ENCODE peak calls at places on chromosomes 7 and 10, in seven cellular contexts. A is Caco-2; D is tibial nerve; J is psoas muscle; E is IMR-90; K is tibial artery; C is CD8-positive, alpha-beta T cell. M is an unnamed sample. For H3K27me3, the result is how much of the 10 kb centered on the place peaks cover.

GRCh38 chr7:30224511-30225031 is 59.8 kb upstream of the ZNRF2 start:
- DNase-seq in K (no peak), E (peak), J (no peak), C (no peak), A (no peak), D (no peak), M (peak)

GRCh38 chr7:18458830-18459229 is 36.7 kb upstream of the HDAC9 start:
- DNase-seq in K (no peak), D (no peak), J (peak), A (no peak), C (no peak), E (no peak), M (no peak)

GRCh38 chr10:118798186-118798811 is 43.5 kb upstream of the CACUL1 start:
- DNase-seq in C (no peak), D (no peak), K (peak), A (no peak), J (no peak), E (no peak), M (no peak)

GRCh38 chr10:121187375-121187774 is 336.2 kb downstream of the WDR11 start:
- DNase-seq in E (no peak), A (no peak), J (no peak), K (no peak), C (no peak), D (no peak), M (no peak)

GRCh38 chr7:29607889-29608288 is 44.3 kb downstream of the PRR15 start:
- DNase-seq in K (no peak), C (no peak), A (no peak), J (no peak), E (no peak), D (no peak), M (no peak)

GRCh38 chr10:97774811-97775294 is 3.1 kb upstream of the SFRP5 start:
- DNase-seq in E (no peak), K (no peak), J (no peak), C (no peak), A (no peak), D (no peak), M (no peak)

GRCh38 chr10:110226555-110226925 is 19.1 kb downstream of the MXI1 start:
- DNase-seq in K (peak), E (peak), D (peak), A (peak), J (peak), C (peak), M (peak)

GRCh38 chr7:108102913-108103312 is 27.2 kb downstream of the LAMB4 start:
- DNase-seq in E (no peak), A (peak), C (no peak), D (no peak), J (no peak), K (no peak), M (no peak)

GRCh38 chr10:94230134-94230785 is 132.5 kb downstream of the NOC3L start:
- DNase-seq in D (no peak), J (no peak), A (no peak), E (no peak), C (no peak), K (no peak), M (no peak)

GRCh38 chr7:39952791-39953190 is 2.7 kb downstream of the CDK13 start:
- DNase-seq in K (no peak), C (no peak), J (no peak), E (peak), A (no peak), D (no peak), M (no peak)

GRCh38 chr7:89104748-89105685 is 309.5 kb upstream of the TEX47 start:
- DNase-seq in E (no peak), A (no peak), J (no peak), K (no peak), C (no peak), D (no peak), M (no peak)

GRCh38 chr7:151276651-151277590 is 28.4 kb upstream of the SMARCD3 start:
- DNase-seq in E (peak), K (no peak), D (peak), C (peak), A (peak), J (peak), M (peak)

GRCh38 chr10:77431209-77431611 is 206.4 kb downstream of the KCNMA1 start:
- DNase-seq in J (no peak), D (no peak), K (no peak), E (no peak), C (no peak), A (peak), M (no peak)

GRCh38 chr10:10510179-10510578 is 507.5 kb upstream of the CELF2 start:
- DNase-seq in C (no peak), E (no peak), A (no peak), J (no peak), K (no peak), D (no peak), M (no peak)

GRCh38 chr7:142879060-142879459 is 6.5 kb downstream of the TRPV6 start:
- DNase-seq in J (no peak), C (no peak), A (no peak), K (no peak), D (no peak), E (no peak), M (no peak)

GRCh38 chr7:121266307-121266894 is 62.4 kb upstream of the WNT16 start:
- DNase-seq in D (no peak), E (no peak), K (no peak), C (no peak), J (no peak), A (no peak), M (no peak)

GRCh38 chr7:43647772-43648643 is 65.1 kb downstream of the STK17A start:
- DNase-seq in K (peak), D (peak), C (peak), J (peak), A (no peak), E (peak), M (peak)

GRCh38 chr7:29127527-29127926 is 18.8 kb downstream of the CPVL start:
- DNase-seq in C (no peak), K (no peak), E (no peak), A (no peak), J (no peak), D (no peak), M (no peak)

GRCh38 chr10:18681366-18681765 is 22.1 kb downstream of the ARL5B start:
- DNase-seq in K (no peak), J (no peak), E (peak), A (no peak), D (no peak), C (no peak), M (no peak)

GRCh38 chr7:157976406-157976805 is 611.2 kb downstream of the PTPRN2 start:
- DNase-seq in K (peak), D (no peak), E (no peak), C (no peak), J (no peak), A (no peak), M (no peak)

GRCh38 chr7:47337531-47337930 is 244.4 kb downstream of the TNS3 start:
- DNase-seq in K (no peak), E (no peak), C (no peak), J (no peak), D (no peak), A (no peak), M (no peak)

GRCh38 chr10:58857251-58857650 is 319.2 kb upstream of the PHYHIPL start:
- DNase-seq in K (no peak), D (no peak), C (no peak), J (no peak), A (no peak), E (no peak), M (no peak)

GRCh38 chr7:102450242-102450641 is 14.4 kb downstream of the ALKBH4 start:
- DNase-seq in A (no peak), E (no peak), D (no peak), J (no peak), K (no peak), C (peak), M (no peak)

GRCh38 chr7:42198296-42198695 is 38.7 kb downstream of the GLI3 start:
- DNase-seq in C (no peak), J (no peak), K (no peak), A (no peak), E (no peak), D (no peak), M (no peak)

GRCh38 chr10:72009430-72010081 is 45.4 kb downstream of the CHST3 start:
- DNase-seq in D (peak), E (peak), C (no peak), A (no peak), K (peak), J (peak), M (no peak)

GRCh38 chr7:24063721-24064120 is 220.3 kb upstream of the NPY start:
- DNase-seq in E (no peak), A (no peak), K (no peak), D (no peak), J (no peak), C (no peak), M (no peak)

GRCh38 chr7:19353158-19353557 is 207.9 kb upstream of the FERD3L start:
- DNase-seq in K (no peak), A (no peak), J (no peak), D (no peak), E (peak), C (no peak), M (no peak)

GRCh38 chr7:40551685-40552576 is 417.1 kb downstream of the SUGCT start:
- DNase-seq in K (no peak), D (no peak), E (peak), J (no peak), C (no peak), A (no peak), M (peak)

GRCh38 chr7:1856161-1856965 is 186.3 kb downstream of the ELFN1 start:
- DNase-seq in C (no peak), A (peak), E (no peak), K (peak), J (no peak), D (no peak), M (no peak)

GRCh38 chr10:57983226-57983870 is 284.3 kb downstream of the IPMK start:
- DNase-seq in K (no peak), A (no peak), E (peak), C (no peak), J (no peak), D (no peak), M (no peak)

GRCh38 chr7:76332073-76332472 is 26.7 kb downstream of the YWHAG start:
- DNase-seq in C (no peak), E (no peak), J (no peak), A (no peak), D (no peak), K (peak), M (no peak)

GRCh38 chr10:71582019-71582418 is 137.6 kb downstream of the C10orf105 start:
- DNase-seq in A (no peak), J (no peak), E (peak), D (no peak), K (no peak), C (no peak), M (no peak)

GRCh38 chr7:30445770-30446169 is 32.8 kb downstream of the NOD1 start:
- DNase-seq in J (peak), K (peak), A (peak), E (peak), C (peak), D (peak), M (peak)

GRCh38 chr10:8581521-8582225 is 527.2 kb downstream of the GATA3 start:
- DNase-seq in K (no peak), E (no peak), D (no peak), C (no peak), A (no peak), J (no peak), M (no peak)

GRCh38 chr7:70640266-70640833 is 491.6 kb upstream of the GALNT17 start:
- DNase-seq in E (peak), J (no peak), D (no peak), C (no peak), K (no peak), A (no peak), M (no peak)

GRCh38 chr7:1473864-1474512 is 14.7 kb upstream of the MICALL2 start:
- DNase-seq in C (peak), E (peak), J (peak), K (peak), D (peak), A (peak), M (peak)

GRCh38 chr7:37414352-37414983 is 34.2 kb downstream of the ELMO1 start:
- DNase-seq in C (no peak), A (no peak), E (no peak), K (no peak), D (no peak), J (no peak), M (no peak)

GRCh38 chr7:37419496-37419895 is 29.2 kb downstream of the ELMO1 start:
- DNase-seq in J (no peak), C (no peak), E (no peak), D (no peak), A (no peak), K (no peak), M (no peak)

GRCh38 chr7:37420931-37421330 is 27.7 kb downstream of the ELMO1 start:
- DNase-seq in A (no peak), C (no peak), E (no peak), D (no peak), J (no peak), K (no peak), M (no peak)

GRCh38 chr7:37418381-37418780 is 30.3 kb downstream of the ELMO1 start:
- DNase-seq in J (no peak), A (no peak), C (no peak), K (no peak), E (no peak), D (no peak), M (no peak)

GRCh38 chr7:37416739-37417474 is 31.8 kb downstream of the ELMO1 start:
- DNase-seq in E (no peak), D (no peak), A (no peak), J (no peak), C (no peak), K (no peak), M (no peak)
- H3K4me3 ChIP-seq in E (no peak), D (no peak), A (no peak), J (no peak), C (no peak), K (no peak), M (no peak)

DNA sequence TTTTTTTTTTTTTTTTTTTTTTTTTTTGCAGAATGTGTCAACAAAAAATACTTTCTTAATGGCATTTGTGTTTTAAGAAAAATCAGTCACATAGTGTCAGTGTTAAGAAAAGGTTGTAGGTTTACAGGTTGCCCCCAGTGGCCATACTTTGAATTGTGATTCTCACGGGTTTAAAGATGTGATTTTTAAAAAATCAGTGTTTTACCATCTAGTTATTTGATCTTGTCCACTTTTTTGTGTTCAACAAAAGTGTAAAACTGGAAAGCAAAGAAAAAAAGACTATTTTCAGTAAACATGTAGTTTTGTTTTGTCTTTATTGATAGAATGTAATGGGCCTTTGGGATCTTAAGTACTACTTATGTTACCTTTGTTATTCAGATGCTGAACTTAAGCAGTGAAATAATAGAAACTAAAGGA is 25.7 kb downstream of the SUV39H2 start:
- DNase-seq in D (peak), A (no peak), J (no peak), C (no peak), E (peak), K (no peak), M (no peak)
- TF ChIP-seq CTCF in D (peak), A (peak), J (peak), C (peak), E (peak), K (peak), M (peak)

GRCh38 chr7:73624669-73625001 is 313 bp upstream of the MLXIPL start:
- DNase-seq in E (no peak), K (no peak), C (no peak), A (no peak), J (no peak), D (no peak), M (no peak)
- H3K27me3 ChIP-seq in E (half or more), K (half or more), C (under half), A (under half), J (under half), D (under half), M (under half)

DNA sequence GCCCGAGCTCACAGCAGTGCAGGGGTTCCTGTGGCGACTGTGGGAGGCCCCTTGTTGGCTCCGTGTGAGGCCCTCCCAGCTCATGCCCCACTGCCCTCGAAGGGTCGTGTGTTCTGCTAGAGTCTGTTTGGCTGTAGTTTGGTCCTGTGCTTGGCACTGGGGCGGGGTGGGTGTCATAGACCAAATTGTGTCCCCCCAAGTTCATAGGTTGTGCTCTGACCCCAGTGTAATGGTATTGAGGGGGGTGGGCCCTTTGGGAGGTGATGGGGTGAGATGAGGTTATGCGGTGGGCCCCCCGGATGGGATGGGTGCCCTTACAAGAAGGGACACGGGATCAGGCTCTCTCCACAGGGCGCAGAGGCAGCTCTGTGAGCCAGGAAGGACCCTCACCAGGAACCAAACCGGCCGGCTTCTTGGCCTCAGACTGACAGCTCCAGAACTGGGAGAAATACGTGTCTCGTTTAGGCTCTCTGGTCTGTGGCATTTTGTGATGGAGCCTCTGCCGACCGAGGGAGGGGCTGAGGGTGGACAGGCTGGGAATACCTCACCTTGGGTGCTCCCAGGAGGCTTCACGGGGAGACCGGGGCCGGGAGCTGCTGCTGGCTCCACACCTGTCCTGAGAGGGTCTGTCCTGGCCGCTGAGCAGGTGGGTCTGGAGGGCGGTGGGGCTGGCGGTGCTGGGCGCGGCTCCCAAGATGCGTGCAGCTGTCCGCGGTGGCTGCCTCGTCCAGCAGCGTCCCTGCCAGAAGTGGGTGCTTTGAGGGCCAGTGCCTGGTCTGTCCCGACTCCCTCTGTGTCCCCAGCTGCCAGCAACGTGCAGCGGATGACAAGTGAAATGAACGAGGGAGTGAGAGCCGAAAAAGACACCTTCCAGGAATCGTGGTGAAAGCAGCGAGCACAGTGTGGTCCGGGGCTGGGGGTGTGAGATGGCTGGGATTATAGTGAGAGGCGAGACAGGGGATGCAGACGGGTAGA is 89.5 kb downstream of the INPP5A start:
- DNase-seq in A (peak), C (no peak), K (peak), D (no peak), E (no peak), J (no peak), M (no peak)
- H3K4me3 ChIP-seq in A (no peak), C (no peak), K (peak), D (no peak), E (no peak), J (peak), M (no peak)

GRCh38 chr10:75788394-75789205 is 357.2 kb downstream of the LRMDA start:
- DNase-seq in D (peak), E (no peak), C (no peak), J (no peak), K (no peak), A (no peak), M (no peak)

DNA sequence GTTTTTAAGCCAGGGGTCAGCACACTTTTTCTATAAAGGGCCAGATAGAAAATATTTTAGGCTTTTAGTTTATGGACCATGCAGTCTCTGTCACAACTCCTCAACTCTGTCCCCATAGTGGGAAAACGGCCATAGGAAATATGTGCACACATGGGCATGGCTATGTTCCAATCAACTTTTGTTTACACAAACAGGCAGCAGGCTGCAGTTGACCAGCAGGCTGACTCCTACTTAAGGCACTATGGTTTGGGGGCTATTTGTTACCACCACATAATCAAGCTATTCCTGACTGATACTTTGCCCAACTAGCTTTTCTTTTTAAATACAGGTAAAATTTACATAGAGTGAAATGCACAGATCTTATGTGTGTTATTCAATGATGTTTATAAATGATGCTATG is 362.4 kb downstream of the LRMDA start:
- DNase-seq in J (no peak), C (no peak), E (no peak), A (no peak), K (no peak), D (no peak), M (no peak)
- TF ChIP-seq CTCF in J (no peak), C (no peak), E (no peak), A (no peak), K (no peak), D (no peak), M (no peak)

DNA sequence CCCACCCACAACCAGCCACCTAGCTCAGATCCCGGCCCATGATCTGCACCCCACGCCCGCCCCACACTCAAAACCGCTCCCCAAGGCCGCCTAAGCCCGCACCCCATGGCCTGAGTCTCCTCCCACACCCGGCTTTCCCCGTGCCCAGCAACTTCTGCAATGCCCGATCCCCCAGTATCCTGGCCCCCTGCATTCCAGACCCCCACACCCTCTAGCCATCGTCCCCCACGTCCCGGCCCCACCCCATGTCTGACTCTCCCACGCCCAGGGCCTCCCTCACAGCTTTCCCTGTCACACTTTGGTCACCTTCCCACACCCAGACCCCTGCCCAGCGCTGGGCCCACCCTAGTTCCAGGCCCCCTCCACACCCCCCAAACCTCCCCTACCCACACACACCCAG is 20.1 kb upstream of the FXYD4 start:
- DNase-seq in J (no peak), K (no peak), C (no peak), E (no peak), D (no peak), A (no peak), M (no peak)
- H3K27me3 ChIP-seq in J (under half), K (under half), C (under half), E (under half), D (under half), A (under half), M (under half)

GRCh38 chr7:125561006-125561405 is 631.4 kb upstream of the POT1 start:
- DNase-seq in C (no peak), K (no peak), A (no peak), E (no peak), D (no peak), J (no peak), M (no peak)
- H3K4me3 ChIP-seq in C (no peak), K (no peak), A (no peak), E (no peak), D (peak), J (no peak), M (peak)

GRCh38 chr10:44853148-44853734 is 57.9 kb upstream of the TMEM72 start:
- DNase-seq in J (no peak), A (no peak), D (no peak), C (no peak), E (peak), K (no peak), M (no peak)
- TF ChIP-seq CTCF in J (no peak), A (no peak), D (no peak), C (no peak), E (peak), K (no peak), M (peak)